ENCODE peak calls at places on chromosomes 13 and 19, in six cellular contexts. One of them, this sample, is unnamed.

GRCh38 chr19:33048806-33049676 is 15.6 kb downstream of the RHPN2 start:
- DNase-seq in HCT116: no peak
- DNase-seq in GM12878: no peak
- DNase-seq in K562: peak
- DNase-seq in NT2/D1: no peak
- DNase-seq in H1: no peak
- DNase-seq in this sample: no peak

GRCh38 chr19:55623130-55623868 is 1.1 kb downstream of the ZNF784 start:
- DNase-seq in NT2/D1: no peak
- DNase-seq in K562: peak
- DNase-seq in H1: no peak
- DNase-seq in HCT116: no peak
- DNase-seq in GM12878: no peak
- DNase-seq in this sample: peak

GRCh38 chr19:33241530-33242101 is 16.0 kb upstream of the SLC7A10 start:
- DNase-seq in GM12878: no peak
- DNase-seq in NT2/D1: no peak
- DNase-seq in K562: peak
- DNase-seq in HCT116: no peak
- DNase-seq in H1: peak
- DNase-seq in this sample: peak

GRCh38 chr19:35673121-35673804 is 6.9 kb downstream of the UPK1A start:
- DNase-seq in HCT116: peak
- DNase-seq in GM12878: no peak
- DNase-seq in K562: peak
- DNase-seq in H1: peak
- DNase-seq in NT2/D1: no peak
- DNase-seq in this sample: peak

GRCh38 chr13:42762917-42763316 is 18.5 kb upstream of the FAM216B start:
- DNase-seq in H1: no peak
- DNase-seq in NT2/D1: no peak
- DNase-seq in GM12878: no peak
- DNase-seq in HCT116: no peak
- DNase-seq in K562: no peak
- DNase-seq in this sample: no peak

GRCh38 chr13:20472531-20472930 is 53.1 kb downstream of the CRYL1 start:
- DNase-seq in H1: no peak
- DNase-seq in GM12878: no peak
- DNase-seq in HCT116: no peak
- DNase-seq in K562: no peak
- DNase-seq in NT2/D1: no peak
- DNase-seq in this sample: no peak

GRCh38 chr19:50739841-50740426 is 16.8 kb downstream of the CLEC11A start:
- DNase-seq in K562: peak
- DNase-seq in HCT116: no peak
- DNase-seq in H1: peak
- DNase-seq in GM12878: no peak
- DNase-seq in NT2/D1: no peak
- DNase-seq in this sample: no peak

GRCh38 chr19:49243129-49243528 is 81.9 kb downstream of the SLC6A16 start:
- DNase-seq in NT2/D1: no peak
- DNase-seq in GM12878: no peak
- DNase-seq in K562: no peak
- DNase-seq in H1: no peak
- DNase-seq in HCT116: no peak
- DNase-seq in this sample: no peak

GRCh38 chr19:17020823-17021222 is 5.8 kb downstream of the CPAMD8 start:
- DNase-seq in K562: peak
- DNase-seq in H1: no peak
- DNase-seq in HCT116: peak
- DNase-seq in GM12878: no peak
- DNase-seq in NT2/D1: no peak
- DNase-seq in this sample: no peak

GRCh38 chr13:98944336-98944735 is 33.5 kb downstream of the DOCK9 start:
- DNase-seq in NT2/D1: no peak
- DNase-seq in GM12878: no peak
- DNase-seq in HCT116: no peak
- DNase-seq in K562: no peak
- DNase-seq in H1: no peak
- DNase-seq in this sample: no peak

GRCh38 chr13:50401721-50402510 is 386.7 kb downstream of the KCNRG start:
- DNase-seq in NT2/D1: no peak
- DNase-seq in K562: no peak
- DNase-seq in HCT116: no peak
- DNase-seq in GM12878: no peak
- DNase-seq in H1: no peak
- DNase-seq in this sample: no peak

GRCh38 chr13:50403311-50403710 is 388.1 kb downstream of the KCNRG start:
- DNase-seq in NT2/D1: no peak
- DNase-seq in HCT116: no peak
- DNase-seq in H1: no peak
- DNase-seq in GM12878: no peak
- DNase-seq in K562: no peak
- DNase-seq in this sample: no peak

GRCh38 chr13:50396001-50396400 is 380.8 kb downstream of the KCNRG start:
- DNase-seq in GM12878: no peak
- DNase-seq in K562: no peak
- DNase-seq in H1: no peak
- DNase-seq in NT2/D1: no peak
- DNase-seq in HCT116: no peak
- DNase-seq in this sample: no peak

GRCh38 chr13:50400930-50401553 is 385.8 kb downstream of the KCNRG start:
- DNase-seq in NT2/D1: no peak
- DNase-seq in H1: no peak
- DNase-seq in HCT116: no peak
- DNase-seq in K562: no peak
- DNase-seq in GM12878: no peak
- DNase-seq in this sample: no peak

DNA sequence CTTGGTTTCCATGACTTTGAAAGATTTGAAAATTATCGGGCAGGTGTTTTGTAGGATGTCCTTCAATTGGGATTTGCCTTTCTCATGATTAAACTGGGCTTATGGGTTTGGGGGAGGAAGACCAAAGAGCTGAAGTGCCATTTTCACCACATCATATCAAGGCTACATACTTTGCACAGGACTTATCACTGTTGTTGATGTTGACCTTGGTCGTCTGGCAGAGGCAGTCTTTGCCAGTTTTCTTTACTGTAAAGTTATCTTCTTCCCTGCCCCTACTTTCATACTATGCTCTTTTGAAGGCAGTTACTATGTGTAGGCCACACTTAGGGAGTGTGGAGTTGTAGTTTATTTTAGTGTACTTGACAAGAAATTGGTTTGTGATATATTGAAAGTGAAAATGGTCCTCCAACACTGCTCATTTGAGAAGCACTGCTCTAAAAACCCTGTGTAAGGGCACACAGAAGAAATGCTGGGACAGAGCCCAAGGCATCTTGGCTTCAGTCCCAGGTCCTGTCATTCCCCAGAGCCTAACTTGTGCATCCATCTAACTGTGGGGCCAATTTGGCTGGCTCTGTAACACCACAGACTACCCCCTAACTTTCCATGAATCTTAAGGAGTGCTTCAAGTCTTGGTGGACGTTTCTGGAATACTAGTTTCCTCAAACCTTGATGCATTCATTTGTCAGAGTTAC is 384.9 kb downstream of the KCNRG start:
- DNase-seq in H1: no peak
- DNase-seq in HCT116: no peak
- DNase-seq in GM12878: no peak
- DNase-seq in NT2/D1: no peak
- DNase-seq in K562: no peak
- DNase-seq in this sample: no peak
- TF ChIP-seq YY1 in H1: no peak
- TF ChIP-seq YY1 in HCT116: no peak
- TF ChIP-seq YY1 in GM12878: no peak
- TF ChIP-seq YY1 in NT2/D1: no peak
- TF ChIP-seq YY1 in K562: no peak
- TF ChIP-seq YY1 in this sample: no peak

DNA sequence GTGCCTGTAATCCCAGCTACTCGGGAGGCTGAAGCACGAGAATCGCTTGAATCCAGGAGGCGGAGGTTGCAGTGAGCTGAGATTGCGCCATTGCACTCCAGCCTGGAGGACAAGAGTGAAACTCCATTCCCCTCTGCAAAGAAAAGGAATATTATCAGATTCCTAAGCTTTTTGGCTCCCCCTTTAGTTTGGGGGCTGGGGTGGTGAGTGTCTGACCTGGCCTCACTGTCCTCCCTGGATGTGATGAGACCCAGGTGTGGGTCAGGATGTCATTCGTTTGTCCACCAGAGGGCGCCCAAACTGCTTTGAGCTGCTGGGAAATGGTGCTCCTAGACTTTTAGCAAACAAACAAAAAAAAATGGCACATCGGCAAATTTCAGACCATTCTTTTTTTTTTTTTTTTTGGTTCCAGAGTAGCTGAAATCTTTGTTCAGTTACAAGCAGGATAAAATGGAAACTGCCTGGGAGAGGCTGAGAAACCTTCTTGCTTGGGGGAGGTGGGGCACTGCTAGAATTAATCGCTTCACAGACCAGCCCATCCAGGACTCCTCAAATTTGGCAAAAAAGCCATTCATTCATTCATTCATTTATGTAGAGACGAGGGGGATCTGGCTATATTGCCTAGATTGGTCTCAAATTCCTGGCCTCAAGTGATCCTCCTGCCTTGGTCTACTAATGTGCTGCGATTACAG is 29.4 kb downstream of the SPC24 start:
- DNase-seq in K562: peak
- DNase-seq in HCT116: peak
- DNase-seq in GM12878: no peak
- DNase-seq in NT2/D1: peak
- DNase-seq in H1: peak
- DNase-seq in this sample: peak
- TF ChIP-seq YY1 in K562: peak
- TF ChIP-seq YY1 in HCT116: no peak
- TF ChIP-seq YY1 in GM12878: peak
- TF ChIP-seq YY1 in NT2/D1: no peak
- TF ChIP-seq YY1 in H1: peak
- TF ChIP-seq YY1 in this sample: no peak

GRCh38 chr19:8042900-8043299 is 9.7 kb upstream of the CCL25 start:
- DNase-seq in GM12878: no peak
- DNase-seq in NT2/D1: no peak
- DNase-seq in HCT116: no peak
- DNase-seq in H1: no peak
- DNase-seq in K562: no peak
- DNase-seq in this sample: no peak

GRCh38 chr19:8050274-8051096 is 2.1 kb upstream of the CCL25 start:
- DNase-seq in H1: peak
- DNase-seq in NT2/D1: peak
- DNase-seq in HCT116: peak
- DNase-seq in GM12878: peak
- DNase-seq in K562: peak
- DNase-seq in this sample: peak

GRCh38 chr19:8044018-8044417 is 8.5 kb upstream of the CCL25 start:
- DNase-seq in HCT116: no peak
- DNase-seq in NT2/D1: no peak
- DNase-seq in H1: no peak
- DNase-seq in GM12878: no peak
- DNase-seq in K562: no peak
- DNase-seq in this sample: no peak

GRCh38 chr19:8046569-8047165 is 5.9 kb upstream of the CCL25 start:
- DNase-seq in H1: no peak
- DNase-seq in GM12878: no peak
- DNase-seq in K562: no peak
- DNase-seq in NT2/D1: no peak
- DNase-seq in HCT116: no peak
- DNase-seq in this sample: no peak

DNA sequence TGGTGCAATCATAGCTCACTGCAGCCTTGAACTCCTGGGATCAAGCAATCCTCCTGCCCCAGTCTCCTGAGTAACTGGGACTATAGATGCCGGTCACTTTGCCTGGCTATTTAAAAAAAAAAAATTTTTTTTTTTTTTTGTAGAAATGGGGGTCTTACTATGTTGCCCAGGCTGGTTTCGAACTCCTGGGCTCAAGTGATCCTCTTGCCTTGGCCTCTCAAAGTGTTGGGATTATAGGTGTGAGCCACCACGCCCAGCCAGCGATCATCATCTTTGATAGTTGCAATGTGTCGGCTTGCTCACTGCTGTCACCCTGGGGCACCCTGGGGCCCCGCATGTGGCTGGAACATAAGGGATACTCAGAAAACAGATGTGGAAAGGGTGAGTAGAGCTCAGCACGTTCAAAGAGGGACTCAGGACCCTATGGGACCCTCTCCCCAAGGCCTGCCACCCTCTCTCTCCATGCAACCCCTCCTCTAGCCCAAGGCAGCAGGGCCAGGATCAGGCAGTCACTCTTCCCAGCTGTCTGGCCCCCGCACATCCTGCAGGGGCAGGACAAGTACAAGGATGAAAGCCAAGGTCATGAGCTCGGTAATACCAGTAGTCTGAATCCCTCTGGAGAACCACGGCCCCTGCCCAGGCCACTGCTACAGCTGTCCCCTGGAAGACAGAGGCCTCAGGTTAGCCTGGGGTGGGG is 6.5 kb upstream of the CCL25 start:
- DNase-seq in NT2/D1: no peak
- DNase-seq in H1: no peak
- DNase-seq in K562: peak
- DNase-seq in GM12878: no peak
- DNase-seq in HCT116: no peak
- DNase-seq in this sample: no peak
- TF ChIP-seq YY1 in NT2/D1: no peak
- TF ChIP-seq YY1 in H1: no peak
- TF ChIP-seq YY1 in K562: no peak
- TF ChIP-seq YY1 in GM12878: no peak
- TF ChIP-seq YY1 in HCT116: no peak
- TF ChIP-seq YY1 in this sample: no peak

GRCh38 chr19:15673176-15673654 is 328 bp downstream of the CYP4F12 start:
- DNase-seq in HCT116: no peak
- DNase-seq in GM12878: no peak
- DNase-seq in K562: no peak
- DNase-seq in NT2/D1: no peak
- DNase-seq in H1: no peak
- DNase-seq in this sample: no peak

GRCh38 chr19:15672580-15673175 is at the start of gene CYP4F12:
- DNase-seq in K562: peak
- DNase-seq in HCT116: peak
- DNase-seq in NT2/D1: no peak
- DNase-seq in H1: no peak
- DNase-seq in GM12878: no peak
- DNase-seq in this sample: no peak

GRCh38 chr19:15679089-15679488 is 6.2 kb downstream of the CYP4F12 start:
- DNase-seq in H1: no peak
- DNase-seq in GM12878: no peak
- DNase-seq in HCT116: no peak
- DNase-seq in NT2/D1: no peak
- DNase-seq in K562: no peak
- DNase-seq in this sample: no peak

GRCh38 chr19:15671891-15672579 is 852 bp upstream of the CYP4F12 start:
- DNase-seq in H1: no peak
- DNase-seq in HCT116: no peak
- DNase-seq in K562: no peak
- DNase-seq in NT2/D1: no peak
- DNase-seq in GM12878: no peak
- DNase-seq in this sample: no peak

DNA sequence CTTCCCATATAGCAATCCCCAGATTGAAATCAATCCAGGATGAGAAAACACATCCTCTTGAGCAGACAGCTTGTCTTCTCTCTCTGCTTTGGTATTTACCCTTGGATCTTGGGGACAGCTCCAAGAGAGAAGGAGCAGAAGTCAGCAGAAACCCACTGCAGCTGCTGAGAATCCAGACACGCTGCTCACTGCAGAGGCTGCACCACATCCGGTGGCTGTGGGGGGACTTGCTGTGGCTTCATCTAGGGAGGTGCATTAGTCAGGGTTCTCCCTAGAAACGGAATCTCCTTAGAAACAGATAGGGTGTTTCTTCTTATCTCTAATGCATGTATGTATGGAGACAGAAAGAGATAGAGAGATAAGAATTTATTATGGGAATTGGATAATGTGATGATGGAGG is 2.7 kb downstream of the CYP4F12 start:
- DNase-seq in GM12878: no peak
- DNase-seq in NT2/D1: no peak
- DNase-seq in H1: no peak
- DNase-seq in K562: no peak
- DNase-seq in HCT116: no peak
- DNase-seq in this sample: no peak
- TF ChIP-seq YY1 in GM12878: no peak
- TF ChIP-seq YY1 in NT2/D1: no peak
- TF ChIP-seq YY1 in H1: no peak
- TF ChIP-seq YY1 in K562: no peak
- TF ChIP-seq YY1 in HCT116: no peak
- TF ChIP-seq YY1 in this sample: no peak

This sample was measured in SK-N-SH.